ENCODE peak calls at places on chromosomes 7 and 10, in nine cellular contexts. One of them, this sample, is unnamed.

GRCh38 chr10:60967260-60967659 is 23.3 kb upstream of the RHOBTB1 start:
- DNase-seq in stomach: no peak
- DNase-seq in BJ: no peak
- DNase-seq in sigmoid colon: no peak
- DNase-seq in HCT116: no peak
- DNase-seq in ovary: no peak
- DNase-seq in tibial artery: no peak
- DNase-seq in fibroblast of mammary gland: no peak
- DNase-seq in fibroblast of lung: no peak
- DNase-seq in this sample: no peak

GRCh38 chr7:106982415-106982814 is 62.1 kb upstream of the PRKAR2B start:
- DNase-seq in fibroblast of lung: no peak
- DNase-seq in fibroblast of mammary gland: no peak
- DNase-seq in sigmoid colon: no peak
- DNase-seq in stomach: no peak
- DNase-seq in ovary: peak
- DNase-seq in BJ: no peak
- DNase-seq in HCT116: no peak
- DNase-seq in tibial artery: no peak
- DNase-seq in this sample: no peak

GRCh38 chr7:151798851-151799428 is 78.0 kb downstream of the PRKAG2 start:
- DNase-seq in tibial artery: no peak
- DNase-seq in stomach: no peak
- DNase-seq in fibroblast of mammary gland: peak
- DNase-seq in HCT116: no peak
- DNase-seq in ovary: no peak
- DNase-seq in fibroblast of lung: no peak
- DNase-seq in BJ: no peak
- DNase-seq in sigmoid colon: no peak
- DNase-seq in this sample: no peak

GRCh38 chr7:139680676-139681462 is 96.9 kb downstream of the HIPK2 start:
- DNase-seq in ovary: no peak
- DNase-seq in stomach: peak
- DNase-seq in fibroblast of lung: peak
- DNase-seq in HCT116: peak
- DNase-seq in tibial artery: peak
- DNase-seq in sigmoid colon: no peak
- DNase-seq in fibroblast of mammary gland: peak
- DNase-seq in BJ: peak
- DNase-seq in this sample: no peak

GRCh38 chr10:72654720-72655119 is 28.8 kb upstream of the MICU1 start:
- DNase-seq in HCT116: no peak
- DNase-seq in fibroblast of lung: no peak
- DNase-seq in sigmoid colon: no peak
- DNase-seq in tibial artery: no peak
- DNase-seq in fibroblast of mammary gland: no peak
- DNase-seq in ovary: no peak
- DNase-seq in stomach: no peak
- DNase-seq in BJ: no peak
- DNase-seq in this sample: no peak

GRCh38 chr10:3766046-3766761 is 18.8 kb downstream of the KLF6 start:
- DNase-seq in stomach: no peak
- DNase-seq in fibroblast of lung: no peak
- DNase-seq in HCT116: no peak
- DNase-seq in tibial artery: no peak
- DNase-seq in sigmoid colon: no peak
- DNase-seq in ovary: no peak
- DNase-seq in fibroblast of mammary gland: no peak
- DNase-seq in BJ: no peak
- DNase-seq in this sample: no peak

GRCh38 chr7:99456288-99456687 is 9.7 kb downstream of the ATP5MF start:
- DNase-seq in ovary: no peak
- DNase-seq in fibroblast of lung: no peak
- DNase-seq in tibial artery: no peak
- DNase-seq in sigmoid colon: no peak
- DNase-seq in BJ: no peak
- DNase-seq in stomach: no peak
- DNase-seq in HCT116: no peak
- DNase-seq in fibroblast of mammary gland: no peak
- DNase-seq in this sample: no peak

GRCh38 chr7:6188395-6188794 is 84.0 kb downstream of the CYTH3 start:
- DNase-seq in fibroblast of lung: no peak
- DNase-seq in tibial artery: no peak
- DNase-seq in HCT116: no peak
- DNase-seq in stomach: no peak
- DNase-seq in BJ: no peak
- DNase-seq in sigmoid colon: no peak
- DNase-seq in ovary: no peak
- DNase-seq in fibroblast of mammary gland: no peak
- DNase-seq in this sample: no peak

GRCh38 chr10:122178655-122179054 is 92.4 kb upstream of the BTBD16 start:
- DNase-seq in HCT116: no peak
- DNase-seq in fibroblast of lung: no peak
- DNase-seq in BJ: no peak
- DNase-seq in stomach: no peak
- DNase-seq in fibroblast of mammary gland: no peak
- DNase-seq in ovary: no peak
- DNase-seq in tibial artery: no peak
- DNase-seq in sigmoid colon: no peak
- DNase-seq in this sample: no peak

GRCh38 chr7:134527979-134528371 is 608 bp downstream of the AKR1B10 start:
- DNase-seq in HCT116: no peak
- DNase-seq in stomach: no peak
- DNase-seq in tibial artery: peak
- DNase-seq in fibroblast of mammary gland: peak
- DNase-seq in BJ: peak
- DNase-seq in fibroblast of lung: peak
- DNase-seq in sigmoid colon: no peak
- DNase-seq in ovary: peak
- DNase-seq in this sample: no peak

GRCh38 chr10:85916999-85917573 is 449.5 kb downstream of the GRID1 start:
- DNase-seq in tibial artery: no peak
- DNase-seq in stomach: no peak
- DNase-seq in HCT116: no peak
- DNase-seq in fibroblast of lung: no peak
- DNase-seq in BJ: no peak
- DNase-seq in fibroblast of mammary gland: no peak
- DNase-seq in ovary: no peak
- DNase-seq in sigmoid colon: no peak
- DNase-seq in this sample: no peak

GRCh38 chr10:53886325-53887300 is 914.4 kb downstream of the PCDH15 start:
- DNase-seq in tibial artery: no peak
- DNase-seq in sigmoid colon: no peak
- DNase-seq in fibroblast of lung: peak
- DNase-seq in HCT116: no peak
- DNase-seq in BJ: no peak
- DNase-seq in stomach: no peak
- DNase-seq in fibroblast of mammary gland: no peak
- DNase-seq in ovary: no peak
- DNase-seq in this sample: no peak

DNA sequence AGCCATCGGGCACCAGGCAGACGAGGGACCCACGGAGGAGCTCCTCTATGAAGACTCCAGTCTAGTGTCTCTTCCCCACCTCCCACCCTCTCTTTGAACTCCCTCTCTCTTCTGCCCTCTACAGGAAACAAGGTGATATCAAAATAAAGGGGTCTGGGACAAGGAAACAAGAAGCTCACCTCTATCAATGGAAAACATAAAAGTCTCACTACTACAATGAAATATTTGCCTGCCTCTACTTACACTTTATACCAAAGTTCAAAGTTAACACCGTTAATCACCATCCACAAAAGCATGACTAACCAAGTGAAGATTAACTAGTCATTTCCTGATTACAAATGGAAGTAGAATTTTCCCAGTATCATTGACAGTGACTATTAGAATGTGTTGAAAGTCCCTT is 82.2 kb downstream of the PARD3 start:
- DNase-seq in ovary: no peak
- DNase-seq in stomach: no peak
- DNase-seq in tibial artery: no peak
- DNase-seq in fibroblast of mammary gland: peak
- DNase-seq in fibroblast of lung: no peak
- DNase-seq in HCT116: peak
- DNase-seq in BJ: no peak
- DNase-seq in sigmoid colon: no peak
- DNase-seq in this sample: no peak
- TF ChIP-seq CTCF in ovary: no peak
- TF ChIP-seq CTCF in stomach: no peak
- TF ChIP-seq CTCF in tibial artery: no peak
- TF ChIP-seq CTCF in fibroblast of mammary gland: peak
- TF ChIP-seq CTCF in fibroblast of lung: no peak
- TF ChIP-seq CTCF in HCT116: peak
- TF ChIP-seq CTCF in BJ: peak
- TF ChIP-seq CTCF in sigmoid colon: no peak
- TF ChIP-seq CTCF in this sample: peak

GRCh38 chr7:90459888-90460287 is 9.6 kb upstream of the PTTG1IP2 start:
- DNase-seq in ovary: no peak
- DNase-seq in BJ: no peak
- DNase-seq in sigmoid colon: no peak
- DNase-seq in HCT116: no peak
- DNase-seq in fibroblast of lung: no peak
- DNase-seq in tibial artery: no peak
- DNase-seq in fibroblast of mammary gland: no peak
- DNase-seq in stomach: no peak
- DNase-seq in this sample: no peak
- TF ChIP-seq CTCF in ovary: no peak
- TF ChIP-seq CTCF in BJ: peak
- TF ChIP-seq CTCF in sigmoid colon: no peak
- TF ChIP-seq CTCF in HCT116: no peak
- TF ChIP-seq CTCF in fibroblast of lung: peak
- TF ChIP-seq CTCF in tibial artery: no peak
- TF ChIP-seq CTCF in fibroblast of mammary gland: peak
- TF ChIP-seq CTCF in stomach: no peak
- TF ChIP-seq CTCF in this sample: no peak

DNA sequence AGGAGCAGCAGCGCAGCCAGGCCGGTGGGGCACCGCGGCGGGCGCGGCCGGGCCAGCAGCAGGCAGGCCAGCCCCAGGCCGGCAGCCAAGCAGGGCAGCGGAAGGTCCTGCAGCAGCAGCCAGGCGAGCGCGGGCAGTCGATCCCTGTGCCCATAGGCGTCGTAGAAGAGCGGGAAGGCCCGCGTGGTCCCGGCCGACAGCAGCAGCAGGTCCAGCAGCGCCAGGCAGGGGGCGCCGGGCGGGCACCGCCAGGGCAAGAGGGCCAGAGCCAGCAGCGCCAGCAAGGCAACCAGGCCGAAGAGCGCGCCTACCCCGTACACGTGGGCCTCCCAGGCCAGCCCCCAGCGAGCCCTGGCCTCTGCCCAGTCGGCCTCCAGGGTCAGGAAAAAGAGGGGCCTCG is 8.4 kb upstream of the RBM28 start:
- DNase-seq in ovary: peak
- DNase-seq in stomach: peak
- DNase-seq in fibroblast of lung: peak
- DNase-seq in HCT116: no peak
- DNase-seq in fibroblast of mammary gland: peak
- DNase-seq in tibial artery: no peak
- DNase-seq in BJ: no peak
- DNase-seq in sigmoid colon: peak
- DNase-seq in this sample: no peak
- TF ChIP-seq CTCF in ovary: no peak
- TF ChIP-seq CTCF in stomach: peak
- TF ChIP-seq CTCF in fibroblast of lung: peak
- TF ChIP-seq CTCF in HCT116: no peak
- TF ChIP-seq CTCF in fibroblast of mammary gland: no peak
- TF ChIP-seq CTCF in tibial artery: peak
- TF ChIP-seq CTCF in BJ: peak
- TF ChIP-seq CTCF in sigmoid colon: peak
- TF ChIP-seq CTCF in this sample: peak

DNA sequence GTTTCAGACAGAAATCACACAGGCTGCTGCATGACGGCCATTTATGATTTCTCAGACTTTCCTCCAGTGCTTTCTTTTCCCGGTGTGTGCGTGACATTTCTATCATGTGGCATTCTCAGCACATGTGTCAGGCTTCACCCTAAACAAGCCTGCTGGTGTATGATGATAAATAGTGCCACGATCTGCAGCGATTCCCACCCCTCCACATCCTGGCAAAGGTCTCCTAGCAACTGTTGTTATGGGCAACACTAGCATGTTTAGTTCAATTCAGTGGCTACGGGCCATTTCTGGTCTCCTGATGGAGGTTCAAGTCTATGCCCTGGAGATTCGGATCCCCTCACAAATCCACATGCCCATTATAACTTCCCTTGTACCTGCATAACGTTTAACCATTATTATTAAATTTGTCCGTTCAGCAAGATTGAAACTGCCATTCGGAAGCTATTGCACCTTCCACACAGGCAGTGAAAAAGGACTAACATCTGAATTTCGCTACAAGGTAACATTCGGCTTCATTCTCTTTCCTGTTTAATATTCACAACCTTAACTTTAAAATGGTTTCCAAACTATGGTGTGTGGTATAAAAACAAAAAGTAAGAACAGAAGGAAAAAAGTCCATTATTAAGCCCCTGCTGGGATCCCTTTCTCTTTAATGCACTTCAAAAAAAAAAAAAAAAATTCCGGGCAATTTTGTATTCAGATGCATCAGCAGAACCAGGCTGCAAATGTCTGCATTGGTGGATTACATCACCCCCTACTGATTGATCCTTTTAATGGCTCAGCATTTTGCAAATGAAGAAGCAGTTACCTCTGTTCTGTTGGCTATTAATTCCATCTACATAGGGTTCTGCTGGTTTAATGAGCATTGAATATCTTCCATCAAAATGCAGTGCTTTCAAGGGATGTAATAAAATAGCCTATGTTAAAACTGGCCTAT is 90.2 kb downstream of the FRMD4A start:
- DNase-seq in fibroblast of lung: peak
- DNase-seq in fibroblast of mammary gland: no peak
- DNase-seq in BJ: no peak
- DNase-seq in HCT116: no peak
- DNase-seq in stomach: no peak
- DNase-seq in tibial artery: no peak
- DNase-seq in sigmoid colon: no peak
- DNase-seq in ovary: no peak
- DNase-seq in this sample: no peak
- TF ChIP-seq CTCF in fibroblast of lung: no peak
- TF ChIP-seq CTCF in fibroblast of mammary gland: no peak
- TF ChIP-seq CTCF in BJ: no peak
- TF ChIP-seq CTCF in HCT116: no peak
- TF ChIP-seq CTCF in stomach: no peak
- TF ChIP-seq CTCF in tibial artery: no peak
- TF ChIP-seq CTCF in sigmoid colon: no peak
- TF ChIP-seq CTCF in ovary: no peak
- TF ChIP-seq CTCF in this sample: peak

This sample was measured in neural crest cell.